ENCODE peak calls at places on chromosomes 12 and 14, in five cellular contexts. One of them, this sample, is unnamed.
A peak's percentile ranks its signal among the peaks of the same experiment; 100 is the strongest.

GRCh38 chr12:98893601-98894411 is 248.7 kb downstream of the APAF1 start:
- DNase-seq in A549: no peak
- DNase-seq in IMR-90: no peak
- DNase-seq in K562: no peak
- DNase-seq in GM12878: no peak
- DNase-seq in this sample: peak; percentile 30

GRCh38 chr12:42730286-42730685 is 140.7 kb upstream of the PRICKLE1 start:
- DNase-seq in A549: no peak
- DNase-seq in IMR-90: peak; percentile 39
- DNase-seq in K562: no peak
- DNase-seq in GM12878: no peak
- DNase-seq in this sample: no peak

GRCh38 chr14:89503458-89503996 is 86.5 kb upstream of the FOXN3 start:
- DNase-seq in A549: no peak
- DNase-seq in IMR-90: no peak
- DNase-seq in K562: no peak
- DNase-seq in GM12878: no peak
- DNase-seq in this sample: no peak

GRCh38 chr14:73173092-73173735 is 36.9 kb downstream of the PSEN1 start:
- DNase-seq in A549: peak; percentile 18
- DNase-seq in IMR-90: peak; percentile 65
- DNase-seq in K562: peak; percentile 6
- DNase-seq in GM12878: no peak
- DNase-seq in this sample: peak; percentile 35

GRCh38 chr12:48787791-48788521 is 933 bp downstream of the ADCY6 start:
- DNase-seq in A549: no peak
- DNase-seq in IMR-90: no peak
- DNase-seq in K562: no peak
- DNase-seq in GM12878: no peak
- DNase-seq in this sample: peak; percentile 46

GRCh38 chr12:20548592-20548991 is 146.5 kb upstream of the SLCO1C1 start:
- DNase-seq in A549: no peak
- DNase-seq in IMR-90: no peak
- DNase-seq in K562: no peak
- DNase-seq in GM12878: no peak
- DNase-seq in this sample: no peak

GRCh38 chr12:85277900-85278597 is 2.0 kb upstream of the ALX1 start:
- DNase-seq in A549: no peak
- DNase-seq in IMR-90: no peak
- DNase-seq in K562: no peak
- DNase-seq in GM12878: no peak
- DNase-seq in this sample: no peak

GRCh38 chr12:991350-992278 is 591 bp downstream of the ERC1 start:
- DNase-seq in A549: peak; percentile 77
- DNase-seq in IMR-90: peak; percentile 29
- DNase-seq in K562: peak; percentile 63
- DNase-seq in GM12878: no peak
- DNase-seq in this sample: peak; percentile 89

GRCh38 chr12:123942277-123942653 is 30.4 kb downstream of the CCDC92 start:
- DNase-seq in A549: no peak
- DNase-seq in IMR-90: peak; percentile 90
- DNase-seq in K562: no peak
- DNase-seq in GM12878: no peak
- DNase-seq in this sample: no peak

GRCh38 chr12:115394498-115395220 is 710.7 kb upstream of the TBX3 start:
- DNase-seq in A549: no peak
- DNase-seq in IMR-90: peak; percentile 55
- DNase-seq in K562: no peak
- DNase-seq in GM12878: no peak
- DNase-seq in this sample: no peak

GRCh38 chr12:78951746-78952532 is 87.4 kb downstream of the SYT1 start:
- DNase-seq in A549: no peak
- DNase-seq in IMR-90: no peak
- DNase-seq in K562: no peak
- DNase-seq in GM12878: no peak
- DNase-seq in this sample: peak; percentile 30

GRCh38 chr14:70641548-70642312 is at the start of gene TTC9:
- DNase-seq in A549: peak; percentile 52
- DNase-seq in IMR-90: no peak
- DNase-seq in K562: peak; percentile 36
- DNase-seq in GM12878: no peak
- DNase-seq in this sample: peak; percentile 89

GRCh38 chr12:64696065-64696741 is 63.0 kb downstream of the GNS start:
- DNase-seq in A549: peak; percentile 42
- DNase-seq in IMR-90: peak; percentile 43
- DNase-seq in K562: peak; percentile 24
- DNase-seq in GM12878: no peak
- DNase-seq in this sample: peak; percentile 27

GRCh38 chr12:47767197-47767724 is 5.8 kb upstream of the SLC48A1 start:
- DNase-seq in A549: peak; percentile 48
- DNase-seq in IMR-90: peak; percentile 19
- DNase-seq in K562: peak; percentile 58
- DNase-seq in GM12878: no peak
- DNase-seq in this sample: no peak

GRCh38 chr14:71932229-71932951 is at the start of gene RGS6:
- DNase-seq in A549: no peak
- DNase-seq in IMR-90: no peak
- DNase-seq in K562: no peak
- DNase-seq in GM12878: no peak
- DNase-seq in this sample: peak; percentile 52

GRCh38 chr12:69570000-69570516 is 15.2 kb upstream of the CCT2 start:
- DNase-seq in A549: peak; percentile 59
- DNase-seq in IMR-90: no peak
- DNase-seq in K562: no peak
- DNase-seq in GM12878: no peak
- DNase-seq in this sample: no peak

GRCh38 chr14:22666203-22666893 is 22.2 kb upstream of the OR6J1 start:
- DNase-seq in A549: no peak
- DNase-seq in IMR-90: no peak
- DNase-seq in K562: no peak
- DNase-seq in GM12878: no peak
- DNase-seq in this sample: no peak

GRCh38 chr14:104650057-104650980 is 39.1 kb upstream of the INF2 start:
- DNase-seq in A549: peak; percentile 82
- DNase-seq in IMR-90: peak; percentile 31
- DNase-seq in K562: peak; percentile 80
- DNase-seq in GM12878: no peak
- DNase-seq in this sample: peak; percentile 98

GRCh38 chr14:76720382-76720813 is 40.9 kb upstream of the VASH1 start:
- DNase-seq in A549: no peak
- DNase-seq in IMR-90: peak; percentile 38
- DNase-seq in K562: peak; percentile 22
- DNase-seq in GM12878: peak; percentile 34
- DNase-seq in this sample: peak; percentile 80

GRCh38 chr12:85829391-85829790 is 6.8 kb downstream of the RASSF9 start:
- DNase-seq in A549: no peak
- DNase-seq in IMR-90: peak; percentile 46
- DNase-seq in K562: no peak
- DNase-seq in GM12878: no peak
- DNase-seq in this sample: no peak

GRCh38 chr12:18998343-18999270 is 130.9 kb upstream of the PLEKHA5 start:
- DNase-seq in A549: no peak
- DNase-seq in IMR-90: peak; percentile 89
- DNase-seq in K562: no peak
- DNase-seq in GM12878: no peak
- DNase-seq in this sample: peak; percentile 50

GRCh38 chr14:103070971-103071542 is 13.0 kb upstream of the LBHD2 start:
- DNase-seq in A549: no peak
- DNase-seq in IMR-90: no peak
- DNase-seq in K562: no peak
- DNase-seq in GM12878: no peak
- DNase-seq in this sample: no peak

GRCh38 chr14:28681681-28682080 is 84.9 kb upstream of the FOXG1 start:
- DNase-seq in A549: no peak
- DNase-seq in IMR-90: no peak
- DNase-seq in K562: no peak
- DNase-seq in GM12878: no peak
- DNase-seq in this sample: no peak

GRCh38 chr12:78726854-78727253 is 137.7 kb upstream of the SYT1 start:
- DNase-seq in A549: no peak
- DNase-seq in IMR-90: no peak
- DNase-seq in K562: no peak
- DNase-seq in GM12878: no peak
- DNase-seq in this sample: no peak

GRCh38 chr14:78324353-78324752 is 154.2 kb downstream of the NRXN3 start:
- DNase-seq in A549: no peak
- DNase-seq in IMR-90: no peak
- DNase-seq in K562: no peak
- DNase-seq in GM12878: no peak
- DNase-seq in this sample: no peak

GRCh38 chr12:94225924-94226630 is 77.7 kb downstream of the PLXNC1 start:
- DNase-seq in A549: no peak
- DNase-seq in IMR-90: no peak
- DNase-seq in K562: no peak
- DNase-seq in GM12878: no peak
- DNase-seq in this sample: peak; percentile 11

GRCh38 chr12:2382391-2383155 is 329.8 kb downstream of the CACNA1C start:
- DNase-seq in A549: no peak
- DNase-seq in IMR-90: peak; percentile 51
- DNase-seq in K562: no peak
- DNase-seq in GM12878: no peak
- DNase-seq in this sample: no peak

GRCh38 chr12:19196959-19197630 is 67.6 kb downstream of the PLEKHA5 start:
- DNase-seq in A549: no peak
- DNase-seq in IMR-90: peak; percentile 32
- DNase-seq in K562: no peak
- DNase-seq in GM12878: no peak
- DNase-seq in this sample: no peak

GRCh38 chr14:23465261-23465660 is 4.2 kb upstream of the NGDN start:
- DNase-seq in A549: no peak
- DNase-seq in IMR-90: no peak
- DNase-seq in K562: no peak
- DNase-seq in GM12878: no peak
- DNase-seq in this sample: no peak

GRCh38 chr12:43291516-43291915 is 260.5 kb downstream of the ADAMTS20 start:
- DNase-seq in A549: no peak
- DNase-seq in IMR-90: peak; percentile 88
- DNase-seq in K562: no peak
- DNase-seq in GM12878: no peak
- DNase-seq in this sample: no peak

GRCh38 chr12:29957835-29958234 is 174.1 kb upstream of the TMTC1 start:
- DNase-seq in A549: no peak
- DNase-seq in IMR-90: peak; percentile 2
- DNase-seq in K562: no peak
- DNase-seq in GM12878: no peak
- DNase-seq in this sample: no peak
- TF ChIP-seq RCOR1 in A549: no peak
- TF ChIP-seq RCOR1 in IMR-90: no peak
- TF ChIP-seq RCOR1 in K562: no peak
- TF ChIP-seq RCOR1 in GM12878: no peak
- TF ChIP-seq RCOR1 in this sample: no peak

GRCh38 chr14:93971635-93972027 is 4.7 kb downstream of the ASB2 start:
- DNase-seq in A549: no peak
- DNase-seq in IMR-90: no peak
- DNase-seq in K562: no peak
- DNase-seq in GM12878: no peak
- DNase-seq in this sample: no peak

GRCh38 chr14:93973607-93974006 is 2.8 kb downstream of the ASB2 start:
- DNase-seq in A549: no peak
- DNase-seq in IMR-90: no peak
- DNase-seq in K562: no peak
- DNase-seq in GM12878: no peak
- DNase-seq in this sample: no peak

GRCh38 chr14:93974299-93974698 is 2.1 kb downstream of the ASB2 start:
- DNase-seq in A549: no peak
- DNase-seq in IMR-90: no peak
- DNase-seq in K562: no peak
- DNase-seq in GM12878: no peak
- DNase-seq in this sample: no peak

GRCh38 chr14:93970967-93971634 is 5.3 kb downstream of the ASB2 start:
- DNase-seq in A549: no peak
- DNase-seq in IMR-90: peak; percentile 18
- DNase-seq in K562: no peak
- DNase-seq in GM12878: no peak
- DNase-seq in this sample: no peak

DNA sequence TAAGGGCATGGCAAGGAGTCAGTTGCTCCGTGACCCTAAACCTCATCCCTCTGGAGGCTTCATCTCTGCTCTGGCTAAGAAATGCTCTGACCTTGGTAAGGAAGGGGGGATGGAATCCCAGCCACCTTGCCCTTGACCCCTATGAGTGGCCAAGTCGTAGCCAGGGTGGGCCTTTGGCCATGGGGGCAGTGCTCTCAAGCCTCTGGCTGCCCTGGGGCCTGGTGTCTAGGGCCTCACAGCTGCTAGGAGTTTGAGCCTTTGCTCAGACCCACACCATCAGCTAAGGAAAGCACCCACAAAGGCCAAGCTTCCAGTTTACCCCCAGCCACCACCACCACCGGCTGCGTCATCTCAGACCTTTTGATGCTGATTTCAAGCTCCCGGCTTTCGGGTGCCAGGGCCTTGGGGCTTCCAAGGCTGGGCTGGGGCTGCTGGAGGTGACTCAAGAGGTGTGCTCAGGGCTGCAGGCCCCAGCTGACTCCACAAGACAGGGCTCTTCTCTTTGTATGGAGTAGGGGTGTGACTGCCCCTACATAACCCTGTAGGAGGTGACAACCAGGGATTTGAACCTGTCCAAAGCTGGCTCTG is 3.7 kb downstream of the ASB2 start:
- DNase-seq in A549: no peak
- DNase-seq in IMR-90: no peak
- DNase-seq in K562: no peak
- DNase-seq in GM12878: no peak
- DNase-seq in this sample: no peak
- H3K27ac ChIP-seq in A549: no peak overlapping the region
- H3K27ac ChIP-seq in IMR-90: no peak overlapping the region
- H3K27ac ChIP-seq in K562: no peak overlapping the region
- H3K27ac ChIP-seq in GM12878: peak overlapping the region; percentile 75
- H3K27ac ChIP-seq in this sample: no peak overlapping the region

DNA sequence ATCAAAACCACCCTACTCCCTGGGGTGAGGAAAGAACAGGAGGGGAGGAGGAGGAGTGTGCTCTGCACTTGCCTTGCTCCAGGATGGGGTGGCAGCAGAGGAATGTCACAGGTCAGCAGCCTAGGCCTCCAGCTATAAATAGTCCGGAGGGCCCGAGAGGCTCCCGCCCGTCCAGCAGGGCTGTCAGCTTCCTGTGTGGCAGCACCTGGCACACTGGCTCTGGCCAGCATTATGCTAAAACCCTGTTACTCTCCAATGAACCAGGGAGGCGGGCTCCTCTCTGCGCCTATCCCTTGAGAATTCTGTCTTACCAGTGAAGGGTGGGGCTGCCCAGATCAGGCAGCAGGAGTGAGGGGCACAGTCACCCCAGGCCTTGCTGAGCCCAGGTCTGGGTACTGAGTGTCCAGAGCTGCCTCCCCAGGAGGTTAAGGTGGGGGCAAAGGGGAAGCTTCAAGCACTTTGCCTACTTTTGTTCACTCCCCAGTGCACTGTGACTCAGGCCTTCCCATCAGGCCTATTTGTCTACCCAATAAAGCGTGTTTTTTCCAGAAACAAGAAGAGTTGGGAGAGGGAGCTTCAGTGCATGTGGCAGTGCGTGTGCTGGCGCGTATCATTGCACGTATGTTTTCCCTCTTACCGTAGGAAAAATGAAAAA is 1.1 kb upstream of the COX14 start:
- DNase-seq in A549: no peak
- DNase-seq in IMR-90: peak; percentile 11
- DNase-seq in K562: peak; percentile 32
- DNase-seq in GM12878: peak; percentile 48
- DNase-seq in this sample: no peak
- TF ChIP-seq RCOR1 in A549: no peak
- TF ChIP-seq RCOR1 in IMR-90: no peak
- TF ChIP-seq RCOR1 in K562: no peak
- TF ChIP-seq RCOR1 in GM12878: no peak
- TF ChIP-seq RCOR1 in this sample: no peak

GRCh38 chr14:100633406-100633805 is 46.2 kb upstream of the BEGAIN start:
- DNase-seq in A549: no peak
- DNase-seq in IMR-90: no peak
- DNase-seq in K562: no peak
- DNase-seq in GM12878: no peak
- DNase-seq in this sample: no peak
- H3K27ac ChIP-seq in A549: no peak overlapping the region
- H3K27ac ChIP-seq in IMR-90: no peak overlapping the region
- H3K27ac ChIP-seq in K562: no peak overlapping the region
- H3K27ac ChIP-seq in GM12878: no peak overlapping the region
- H3K27ac ChIP-seq in this sample: no peak overlapping the region